ENCODE peak calls at places on chromosomes 2 and 18, in four cellular contexts. A is hepatic stellate cell, I is upper lobe of right lung, T is WTC11. W is an unnamed sample.
A peak's percentile ranks its signal among the peaks of the same experiment; 100 is the strongest.

GRCh38 chr2:231941673-231942072 is 15.5 kb upstream of the NPPC start:
- DNase-seq in T (no peak), A (no peak), I (no peak), W (no peak)

GRCh38 chr2:128421286-128421685 is 102.6 kb upstream of the HS6ST1 start:
- DNase-seq in I (peak; percentile 40), T (no peak), A (no peak), W (no peak)

GRCh38 chr2:176999331-176999730 is 213.3 kb upstream of the HNRNPA3 start:
- DNase-seq in A (no peak), I (no peak), T (no peak), W (peak; percentile 10)

GRCh38 chr2:16010951-16011620 is 70.7 kb downstream of the MYCN start:
- DNase-seq in A (no peak), I (no peak), T (no peak), W (no peak)

GRCh38 chr2:176110975-176111663 is 4.0 kb downstream of the HOXD11 start:
- DNase-seq in T (peak; percentile 80), A (no peak), I (no peak), W (no peak)

GRCh38 chr18:9712130-9712577 is 4.1 kb downstream of the RAB31 start:
- DNase-seq in A (no peak), I (no peak), T (no peak), W (no peak)

GRCh38 chr2:203824057-203824456 is 43.5 kb upstream of the CTLA4 start:
- DNase-seq in A (no peak), T (no peak), I (no peak), W (no peak)

GRCh38 chr2:18380316-18380715 is 180.1 kb downstream of the RDH14 start:
- DNase-seq in I (no peak), A (no peak), T (no peak), W (no peak)

GRCh38 chr2:240946046-240946445 is 39.9 kb downstream of the CROCC2 start:
- DNase-seq in I (no peak), T (peak; percentile 10), A (no peak), W (no peak)

GRCh38 chr18:23574611-23575308 is 11.5 kb downstream of the NPC1 start:
- DNase-seq in T (no peak), A (no peak), I (no peak), W (no peak)

GRCh38 chr2:149994057-149994728 is 406.6 kb upstream of the MMADHC start:
- DNase-seq in T (no peak), A (no peak), I (no peak), W (peak; percentile 65)

GRCh38 chr2:130834923-130835765 is 1.6 kb upstream of the ARHGEF4 start:
- DNase-seq in I (peak; percentile 55), A (no peak), T (no peak), W (no peak)

GRCh38 chr2:100302585-100302892 is 19.8 kb downstream of the LONRF2 start:
- DNase-seq in T (no peak), A (no peak), I (no peak), W (no peak)

GRCh38 chr2:240602266-240603050 is 15.9 kb downstream of the CAPN10 start:
- DNase-seq in I (peak; percentile 55), T (no peak), A (no peak), W (no peak)

GRCh38 chr18:74116628-74117554 is 30.7 kb downstream of the FBXO15 start:
- DNase-seq in A (peak; percentile 14), I (no peak), T (peak; percentile 20), W (peak; percentile 51)

GRCh38 chr2:227687189-227687588 is 20.6 kb downstream of the SCYGR5 start:
- DNase-seq in A (no peak), T (no peak), I (no peak), W (no peak)

GRCh38 chr18:49185636-49186035 is 234.9 kb upstream of the SMAD7 start:
- DNase-seq in T (no peak), A (no peak), I (no peak), W (peak; percentile 22)

GRCh38 chr2:32235315-32235714 is 29.4 kb downstream of the NLRC4 start:
- DNase-seq in T (no peak), A (no peak), I (no peak), W (no peak)

GRCh38 chr2:17429130-17429529 is 89.1 kb downstream of the RAD51AP2 start:
- DNase-seq in A (peak; percentile 14), T (no peak), I (no peak), W (no peak)

GRCh38 chr2:219293736-219294201 is 14.6 kb downstream of the DNAJB2 start:
- DNase-seq in A (no peak), I (peak; percentile 40), T (no peak), W (no peak)

GRCh38 chr18:56200381-56200831 is 438.0 kb downstream of the TXNL1 start:
- DNase-seq in A (peak; percentile 15), T (no peak), I (no peak), W (peak; percentile 83)

GRCh38 chr18:42298744-42299685 is 344.0 kb downstream of the PIK3C3 start:
- DNase-seq in A (peak; percentile 34), T (peak; percentile 80), I (peak; percentile 71), W (peak; percentile 63)

GRCh38 chr2:60337142-60337497 is 216.3 kb downstream of the BCL11A start:
- DNase-seq in A (no peak), T (peak; percentile 52), I (peak; percentile 61), W (no peak)

GRCh38 chr18:35875566-35875965 is 96.9 kb upstream of the RMP24 start:
- DNase-seq in T (no peak), I (no peak), A (no peak), W (no peak)

GRCh38 chr2:64771726-64772125 is 118.0 kb upstream of the SERTAD2 start:
- DNase-seq in I (no peak), T (no peak), A (no peak), W (no peak)

GRCh38 chr2:36485521-36485920 is 112.4 kb downstream of the FEZ2 start:
- DNase-seq in T (no peak), A (peak; percentile 37), I (no peak), W (peak; percentile 82)

GRCh38 chr18:69257861-69258458 is 142.7 kb upstream of the DOK6 start:
- DNase-seq in T (no peak), A (no peak), I (no peak), W (peak; percentile 37)

GRCh38 chr2:205267323-205267722 is 415.0 kb upstream of the NRP2 start:
- DNase-seq in A (no peak), I (no peak), T (no peak), W (no peak)

GRCh38 chr2:6896930-6897759 is 19.6 kb downstream of the RSAD2 start:
- DNase-seq in T (no peak), I (no peak), A (no peak), W (peak; percentile 4)

GRCh38 chr18:63161032-63161727 is 158.4 kb downstream of the BCL2 start:
- DNase-seq in A (no peak), I (no peak), T (no peak), W (no peak)

GRCh38 chr2:155404433-155405002 is 706.0 kb downstream of the KCNJ3 start:
- DNase-seq in T (no peak), A (no peak), I (no peak), W (no peak)

GRCh38 chr2:127194447-127194846 is 25.7 kb downstream of the CYP27C1 start:
- DNase-seq in I (no peak), A (no peak), T (no peak), W (no peak)